ENCODE peak calls at places on chromosomes 13 and 19, in six cellular contexts. U is GM23338, I is endothelial cell of umbilical vein, F is HCT116, Y is K562, D is HepG2. A is an unnamed sample.

GRCh38 chr13:21389124-21389523 is 70.0 kb downstream of the ZDHHC20 start:
- DNase-seq in I (no peak), U (no peak), F (no peak), Y (no peak), D (no peak), A (no peak)

GRCh38 chr19:12913871-12914690 is 5.0 kb downstream of the SYCE2 start:
- DNase-seq in F (no peak), Y (no peak), D (peak; percentile 49), U (no peak), I (no peak), A (no peak)

GRCh38 chr19:49364083-49364687 is 508 bp downstream of the DKKL1 start:
- DNase-seq in D (no peak), U (no peak), F (no peak), I (no peak), Y (no peak), A (no peak)

GRCh38 chr13:48783181-48783630 is 129.5 kb downstream of the CYSLTR2 start:
- DNase-seq in Y (no peak), F (no peak), I (peak; percentile 34), U (no peak), D (peak; percentile 63), A (no peak)

GRCh38 chr13:40961826-40962225 is 57.3 kb downstream of the ELF1 start:
- DNase-seq in D (no peak), Y (no peak), I (no peak), F (no peak), U (no peak), A (no peak)

GRCh38 chr13:93235258-93236015 is 8.8 kb downstream of the GPC6 start:
- DNase-seq in F (no peak), U (no peak), I (no peak), D (no peak), Y (no peak), A (no peak)

GRCh38 chr13:23621316-23621645 is 51.1 kb downstream of the TNFRSF19 start:
- DNase-seq in F (no peak), I (no peak), Y (no peak), D (peak; percentile 20), U (no peak), A (no peak)

GRCh38 chr13:51881296-51881695 is 19.5 kb downstream of the CCDC70 start:
- DNase-seq in D (no peak), U (no peak), F (no peak), I (no peak), Y (no peak), A (no peak)

GRCh38 chr13:32254416-32254815 is 60.7 kb downstream of the ZAR1L start:
- DNase-seq in F (no peak), U (no peak), D (no peak), I (peak; percentile 46), Y (no peak), A (no peak)

GRCh38 chr13:68895696-68896095 is 1211.9 kb upstream of the ATXN8OS start:
- DNase-seq in I (no peak), F (no peak), Y (no peak), U (no peak), D (no peak), A (no peak)

GRCh38 chr13:72151241-72151640 is 284.2 kb upstream of the DACH1 start:
- DNase-seq in I (no peak), D (no peak), U (no peak), Y (no peak), F (no peak), A (peak; percentile 20)

GRCh38 chr19:17753976-17754375 is 2.7 kb downstream of the FCHO1 start:
- DNase-seq in Y (no peak), F (no peak), U (no peak), I (no peak), D (no peak), A (no peak)

GRCh38 chr13:30448441-30448840 is 17.3 kb downstream of the HMGB1 start:
- DNase-seq in F (no peak), Y (no peak), I (no peak), U (no peak), D (no peak), A (no peak)

GRCh38 chr19:46205183-46205984 is 24.2 kb upstream of the IGFL1 start:
- DNase-seq in I (no peak), Y (no peak), U (no peak), F (no peak), D (no peak), A (no peak)

GRCh38 chr19:53992211-53992610 is 774 bp downstream of the CACNG6 start:
- DNase-seq in I (no peak), Y (no peak), D (no peak), U (no peak), F (no peak), A (no peak)

GRCh38 chr19:53992815-53993214 is 1.4 kb downstream of the CACNG6 start:
- DNase-seq in F (no peak), U (no peak), I (no peak), Y (no peak), D (no peak), A (no peak)

GRCh38 chr19:53989600-53990533 is 1.6 kb upstream of the CACNG6 start:
- DNase-seq in Y (no peak), U (peak; percentile 18), D (no peak), F (no peak), I (peak; percentile 77), A (no peak)

GRCh38 chr19:53993448-53993847 is 2.0 kb downstream of the CACNG6 start:
- DNase-seq in D (no peak), F (no peak), Y (no peak), U (no peak), I (no peak), A (no peak)

DNA sequence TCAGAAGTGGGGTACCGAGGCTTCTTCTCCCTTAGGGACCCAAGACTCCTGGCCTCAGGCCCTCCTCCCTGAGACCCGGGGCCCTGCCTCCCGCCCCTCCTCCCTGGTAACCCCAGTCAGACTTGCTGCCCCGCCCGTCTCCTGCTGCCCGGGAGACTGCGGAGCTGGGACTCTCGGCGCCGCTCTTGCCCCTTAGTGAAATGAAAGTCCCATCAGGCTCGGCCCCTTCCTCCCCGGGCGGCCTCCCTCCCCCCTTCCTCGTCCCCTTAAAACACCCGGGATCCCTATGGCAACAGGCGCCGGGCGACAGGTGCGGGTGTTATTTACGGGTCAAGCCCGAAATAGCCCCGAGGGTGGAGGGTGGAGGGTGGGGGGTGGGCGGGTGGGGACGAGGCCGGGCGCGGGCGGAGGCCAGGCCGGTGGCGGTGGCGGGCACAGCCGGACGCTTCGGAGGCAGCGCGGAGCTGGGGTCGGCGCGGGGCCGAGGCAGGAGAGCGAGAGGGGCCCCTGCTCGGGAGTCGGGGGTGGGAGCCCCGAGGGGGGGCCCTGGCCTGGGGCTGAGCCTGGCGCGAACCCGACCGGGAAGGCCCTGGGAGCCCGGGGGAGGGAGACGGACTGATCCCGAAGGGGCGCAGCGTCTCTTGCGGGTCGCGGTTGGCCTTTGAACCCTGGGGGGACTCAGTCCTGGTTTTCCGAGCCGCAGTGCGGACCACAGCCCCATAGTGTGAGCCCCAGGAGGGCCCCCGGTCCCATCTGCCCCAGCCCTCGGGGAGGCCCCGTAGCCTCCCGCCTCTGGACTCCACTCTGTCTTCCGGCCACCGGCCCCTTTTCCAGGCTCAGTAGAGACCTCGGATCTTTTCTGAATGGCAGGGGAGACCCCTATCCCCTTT is at the start of gene CACNG6:
- DNase-seq in Y (no peak), D (no peak), I (peak; percentile 56), F (no peak), U (peak; percentile 86), A (no peak)
- TF ChIP-seq EZH2 in Y (no peak), D (no peak), I (no peak), F (no peak), U (no peak), A (no peak)

GRCh38 chr19:34387446-34387810 is 16.8 kb upstream of the PDCD2L start:
- DNase-seq in F (no peak), I (no peak), Y (no peak), D (no peak), U (no peak), A (no peak)

GRCh38 chr19:34393031-34393430 is 11.2 kb upstream of the PDCD2L start:
- DNase-seq in F (no peak), Y (no peak), I (no peak), D (no peak), U (no peak), A (no peak)

GRCh38 chr19:34393629-34394028 is 10.6 kb upstream of the PDCD2L start:
- DNase-seq in D (no peak), Y (no peak), I (no peak), U (no peak), F (no peak), A (no peak)

GRCh38 chr19:34386645-34387445 is 17.4 kb upstream of the PDCD2L start:
- DNase-seq in F (no peak), U (no peak), D (no peak), Y (no peak), I (no peak), A (no peak)

GRCh38 chr19:34391813-34392212 is 12.4 kb upstream of the PDCD2L start:
- DNase-seq in U (no peak), Y (peak; percentile 44), D (no peak), I (peak; percentile 14), F (no peak), A (no peak)
- H3K27ac ChIP-seq in U (no peak overlapping the region), Y (no peak overlapping the region), D (no peak overlapping the region), I (no peak overlapping the region), F (no peak overlapping the region), A (no peak overlapping the region)

DNA sequence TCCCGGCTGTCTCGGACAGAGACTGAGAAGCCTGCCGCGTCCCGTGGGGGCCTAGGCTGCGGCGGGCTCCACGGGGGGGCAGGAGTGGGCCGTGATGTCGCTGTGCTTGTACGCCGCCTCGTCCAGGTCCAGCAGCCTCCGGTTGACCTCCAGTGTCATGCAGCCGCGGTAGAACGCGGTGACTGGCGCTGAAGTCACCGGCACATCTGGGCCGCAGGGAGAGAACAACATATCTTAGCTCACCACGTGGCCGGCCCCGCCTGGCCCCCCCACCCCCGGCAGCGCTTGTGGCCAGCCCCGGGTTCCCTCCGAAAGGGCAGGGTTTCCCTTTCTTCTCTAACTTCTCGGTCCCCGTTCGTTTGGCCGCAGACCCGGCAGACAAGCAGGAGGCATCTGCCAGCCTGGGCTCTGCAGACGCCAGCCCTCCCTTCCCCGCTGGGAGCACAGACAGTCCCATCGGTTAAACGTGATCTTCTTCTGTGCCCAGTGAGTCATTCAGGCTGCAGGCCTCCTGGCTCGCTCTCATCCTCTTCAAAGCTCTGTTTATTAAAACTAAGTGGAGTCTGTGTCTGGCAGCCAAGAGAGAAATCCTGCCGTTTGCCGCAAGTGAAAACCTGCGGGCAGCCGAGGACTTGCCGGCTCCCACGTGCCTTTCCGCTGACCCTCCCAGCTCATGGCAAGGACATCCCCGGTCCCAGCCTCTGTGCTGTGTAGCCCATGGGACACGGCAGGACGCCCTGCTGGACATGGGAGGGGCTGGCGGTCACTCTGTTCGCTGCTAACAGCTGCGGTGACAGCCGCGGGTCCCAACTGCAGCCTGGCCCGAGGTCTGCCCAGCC is 42.8 kb downstream of the GAS6 start:
- DNase-seq in I (peak; percentile 41), D (no peak), U (no peak), F (no peak), Y (peak; percentile 41), A (no peak)
- TF ChIP-seq POLR2AphosphoS5 in I (no peak), D (no peak), U (no peak), F (no peak), Y (no peak), A (no peak)

GRCh38 chr19:3785464-3785937 is 680 bp downstream of the MATK start:
- DNase-seq in F (no peak), I (no peak), Y (peak; percentile 64), D (no peak), U (no peak), A (no peak)
- TF ChIP-seq EZH2 in F (no peak), I (no peak), Y (no peak), D (no peak), U (no peak), A (no peak)

A was measured in SK-N-MC.